ENCODE peak calls at places on chromosomes 11 and 22, in four cellular contexts. A is left ventricle myocardium inferior, C is tibial nerve, Y is body of pancreas. V is an unnamed sample.

GRCh38 chr11:20647976-20648565 is 21.3 kb upstream of the NELL1 start:
- DNase-seq in A (no peak), Y (peak; percentile 51), C (peak; percentile 24), V (peak; percentile 49)

GRCh38 chr11:120564573-120565301 is 53.2 kb downstream of the GRIK4 start:
- DNase-seq in C (no peak), A (peak; percentile 45), Y (peak; percentile 13), V (no peak)

GRCh38 chr11:75812542-75813040 is 2.4 kb upstream of the UVRAG start:
- DNase-seq in C (no peak), Y (no peak), A (no peak), V (no peak)

GRCh38 chr22:36227396-36227795 is 11.9 kb downstream of the APOL2 start:
- DNase-seq in C (no peak), A (no peak), Y (no peak), V (no peak)

GRCh38 chr11:68354181-68354872 is 41.9 kb downstream of the LRP5 start:
- DNase-seq in C (peak; percentile 63), A (peak; percentile 87), Y (peak; percentile 85), V (no peak)

GRCh38 chr11:19905280-19905853 is 192.7 kb downstream of the NAV2 start:
- DNase-seq in C (no peak), A (no peak), Y (no peak), V (peak; percentile 22)

GRCh38 chr22:42928969-42929837 is 72.1 kb upstream of the ARFGAP3 start:
- DNase-seq in A (no peak), Y (peak; percentile 74), C (peak; percentile 48), V (no peak)

GRCh38 chr11:10856689-10857603 is 907 bp downstream of the ZBED5 start:
- DNase-seq in Y (peak; percentile 50), C (no peak), A (peak; percentile 30), V (peak; percentile 60)

GRCh38 chr11:15750535-15751297 is 605.6 kb downstream of the SOX6 start:
- DNase-seq in C (no peak), A (no peak), Y (no peak), V (no peak)

GRCh38 chr11:72665911-72666472 is 8.2 kb downstream of the PDE2A start:
- DNase-seq in Y (no peak), C (no peak), A (no peak), V (no peak)

GRCh38 chr22:35842954-35843353 is 125.3 kb downstream of the APOL5 start:
- DNase-seq in A (no peak), C (no peak), Y (peak; percentile 38), V (peak; percentile 29)

GRCh38 chr11:121023848-121024751 is at the start of gene TBCEL:
- DNase-seq in C (peak; percentile 62), Y (peak; percentile 89), A (peak; percentile 90), V (peak; percentile 94)

GRCh38 chr11:85951049-85951405 is 95.8 kb downstream of the CCDC83 start:
- DNase-seq in Y (no peak), C (no peak), A (no peak), V (no peak)

GRCh38 chr11:97259884-97260283 is 870.1 kb downstream of the JRKL start:
- DNase-seq in A (no peak), Y (no peak), C (no peak), V (no peak)

GRCh38 chr11:55345306-55345705 is 2.3 kb downstream of the OR4A16 start:
- DNase-seq in A (no peak), C (no peak), Y (no peak), V (no peak)

GRCh38 chr11:113773092-113773415 is 438 bp downstream of the ZW10 start:
- DNase-seq in A (no peak), C (no peak), Y (peak; percentile 26), V (peak; percentile 53)

GRCh38 chr22:17370036-17370765 is 941 bp downstream of the CECR2 start:
- DNase-seq in C (no peak), A (peak; percentile 37), Y (no peak), V (peak; percentile 50)

GRCh38 chr11:106958506-106959248 is 59.6 kb downstream of the GUCY1A2 start:
- DNase-seq in A (no peak), Y (no peak), C (no peak), V (no peak)

GRCh38 chr22:24510694-24511625 is 15.8 kb downstream of the UPB1 start:
- DNase-seq in C (no peak), Y (peak; percentile 44), A (peak; percentile 25), V (peak; percentile 55)

DNA sequence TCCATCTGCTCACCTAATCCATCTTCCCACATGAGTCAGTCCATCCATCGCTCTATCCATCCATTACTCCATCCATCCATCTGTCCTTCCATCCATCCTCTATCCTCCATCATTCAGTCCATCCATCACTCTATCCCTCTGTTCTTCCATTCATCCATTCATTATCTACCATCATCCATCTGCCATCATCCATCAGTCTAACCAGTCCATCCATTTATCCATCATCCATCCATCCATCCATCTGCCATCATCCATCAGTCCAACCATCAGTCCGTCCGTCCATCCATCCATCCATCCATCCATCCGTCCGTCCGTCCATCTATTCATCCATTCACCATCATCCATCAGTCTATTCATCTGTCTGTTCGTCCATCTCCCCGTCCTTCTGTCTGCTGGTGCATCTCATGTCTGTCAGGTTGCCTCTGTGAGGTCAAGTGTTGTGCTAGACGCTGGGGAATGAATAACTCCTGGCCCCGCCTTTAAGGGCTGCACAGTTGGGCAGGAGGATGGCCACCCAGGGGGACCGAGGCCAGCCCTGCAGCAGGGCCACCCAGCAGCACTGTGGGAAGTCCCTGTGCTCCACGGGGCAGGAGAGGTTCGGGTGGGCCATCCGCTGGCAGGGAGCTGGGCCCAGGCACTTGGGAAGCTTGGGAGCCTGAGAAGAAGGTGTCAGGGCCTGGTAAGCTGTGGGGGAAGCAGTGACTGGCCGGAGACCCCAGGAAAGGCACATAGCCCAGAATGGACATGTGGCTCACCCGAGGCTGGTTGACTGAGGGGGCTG is 137.1 kb downstream of the CTTN start:
- DNase-seq in C (no peak), A (no peak), Y (no peak), V (no peak)
- H3K27me3 ChIP-seq in C (no peaks in the 10 kb centered on the region), A (peaks cover 29% of the 10 kb centered on the region), Y (no peaks in the 10 kb centered on the region), V (no peaks in the 10 kb centered on the region)

DNA sequence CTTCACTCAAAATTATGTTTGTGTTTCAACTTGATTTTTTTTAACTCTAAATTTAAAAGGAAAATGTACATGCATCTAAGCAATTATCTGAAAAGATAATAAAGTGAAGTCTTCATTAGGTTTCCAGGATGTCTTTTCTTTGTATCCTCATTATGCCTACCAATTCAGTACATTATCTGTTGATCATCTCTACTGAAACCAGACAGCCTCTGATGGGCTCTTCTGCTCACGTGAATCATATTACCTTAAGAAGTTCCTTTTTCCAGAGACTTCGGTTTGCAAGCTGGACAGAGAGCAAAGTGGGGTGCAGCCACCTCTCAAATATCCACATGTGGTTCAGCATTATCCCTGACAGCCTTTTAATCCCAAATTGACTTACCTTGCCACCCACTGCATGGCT is 158.4 kb downstream of the CADM1 start:
- DNase-seq in C (no peak), Y (no peak), A (no peak), V (no peak)
- H3K27ac ChIP-seq in C (no peak overlapping the region), Y (no peak overlapping the region), A (no peak overlapping the region), V (no peak overlapping the region)

GRCh38 chr11:2698386-2699184 is 1.2 kb downstream of the KCNQ1OT1 start:
- DNase-seq in C (peak; percentile 7), A (peak; percentile 5), Y (no peak), V (peak; percentile 43)
- H3K27me3 ChIP-seq in C (no peaks in the 10 kb centered on the region), A (no peaks in the 10 kb centered on the region), Y (no peaks in the 10 kb centered on the region), V (no peaks in the 10 kb centered on the region)

GRCh38 chr11:111820059-111820375 is 51.4 kb downstream of the ALG9 start:
- DNase-seq in A (no peak), C (no peak), Y (no peak), V (no peak)

GRCh38 chr11:111826322-111826950 is 44.9 kb downstream of the ALG9 start:
- DNase-seq in A (no peak), Y (no peak), C (no peak), V (no peak)

GRCh38 chr11:111823629-111824028 is 47.8 kb downstream of the ALG9 start:
- DNase-seq in Y (no peak), A (no peak), C (no peak), V (no peak)

GRCh38 chr11:111819161-111820058 is 52.0 kb downstream of the ALG9 start:
- DNase-seq in A (no peak), C (no peak), Y (peak; percentile 62), V (no peak)

DNA sequence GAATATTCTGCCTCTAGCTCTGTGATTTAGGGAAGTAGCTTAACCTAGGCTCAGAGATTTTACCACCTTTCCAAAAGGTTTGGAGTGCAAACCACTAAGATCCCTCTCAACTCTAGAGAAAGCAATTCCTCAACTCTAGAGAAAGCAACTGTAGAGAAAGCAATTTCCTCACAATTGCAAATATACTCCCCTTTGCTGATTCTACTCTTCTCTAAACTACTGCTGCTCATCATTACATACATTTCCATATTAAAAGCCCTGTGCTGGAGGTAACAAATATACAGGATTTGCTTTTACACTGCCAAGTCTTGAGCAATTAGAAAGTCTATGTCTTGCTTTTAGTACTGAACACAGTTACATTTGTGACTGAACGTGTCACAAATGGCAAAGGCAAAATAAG is 48.2 kb downstream of the ALG9 start:
- DNase-seq in A (no peak), C (no peak), Y (no peak), V (no peak)
- H3K27ac ChIP-seq in A (no peak overlapping the region), C (no peak overlapping the region), Y (no peak overlapping the region), V (no peak overlapping the region)

DNA sequence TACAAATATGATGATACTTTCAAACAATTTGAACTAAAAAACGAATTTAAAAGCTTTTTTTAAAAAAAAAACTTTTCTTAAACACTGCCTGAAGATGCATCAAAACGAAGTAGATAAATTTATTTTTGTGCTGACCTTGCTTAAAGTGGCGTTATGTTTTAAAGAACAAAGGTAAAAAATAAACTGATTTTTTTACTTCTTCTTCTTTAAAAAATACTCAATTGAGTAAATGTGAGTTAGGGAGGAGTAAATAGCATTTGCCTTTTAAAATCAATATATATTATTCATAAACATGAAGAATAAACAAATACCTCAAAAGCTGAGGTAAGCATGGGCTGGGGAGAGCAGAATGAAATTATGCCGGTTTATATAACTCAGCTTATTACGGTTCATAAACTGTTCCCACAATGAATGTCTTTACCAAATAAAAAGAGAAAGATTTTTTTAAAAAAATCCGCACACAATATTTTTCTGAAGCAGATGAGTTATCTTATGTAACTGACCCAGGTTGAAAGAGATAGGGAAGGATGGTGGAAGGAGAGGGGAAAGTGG is 9.0 kb downstream of the PAX6 start:
- DNase-seq in A (no peak), Y (no peak), C (no peak), V (no peak)
- H3K27me3 ChIP-seq in A (peaks cover 100% of the 10 kb centered on the region), Y (no peaks in the 10 kb centered on the region), C (peaks cover 100% of the 10 kb centered on the region), V (no peaks in the 10 kb centered on the region)

V was measured in SJCRH30.